ENCODE peak calls at places on chromosome 22, in eight cellular contexts. One of them, this sample, is unnamed.

GRCh38 chr22:32733900-32734299 is 67.6 kb upstream of the TIMP3 start:
- DNase-seq in fibroblast of the conjunctiva: no peak
- DNase-seq in stimulated activated CD8-positive, alpha-beta memory T cell treated with anti-CD3 and anti-CD28 coated beads, Interleukin-4, amount 100 ng/mL, for 24 hours: no peak
- DNase-seq in CD8-positive, alpha-beta T cell: no peak
- DNase-seq in tibial artery: no peak
- DNase-seq in naive thymus-derived CD4-positive, alpha-beta T cell: no peak
- DNase-seq in MM.1S: no peak
- DNase-seq in activated CD8-positive, alpha-beta memory T cell treated with anti-CD3 and anti-CD28 coated beads for 1 hour: no peak
- DNase-seq in this sample: no peak

GRCh38 chr22:41787331-41787730 is 13.1 kb upstream of the CCDC134 start:
- DNase-seq in fibroblast of the conjunctiva: no peak
- DNase-seq in stimulated activated CD8-positive, alpha-beta memory T cell treated with anti-CD3 and anti-CD28 coated beads, Interleukin-4, amount 100 ng/mL, for 24 hours: no peak
- DNase-seq in CD8-positive, alpha-beta T cell: no peak
- DNase-seq in tibial artery: no peak
- DNase-seq in naive thymus-derived CD4-positive, alpha-beta T cell: no peak
- DNase-seq in MM.1S: no peak
- DNase-seq in activated CD8-positive, alpha-beta memory T cell treated with anti-CD3 and anti-CD28 coated beads for 1 hour: no peak
- DNase-seq in this sample: no peak

GRCh38 chr22:24066872-24067271 is 55.8 kb downstream of the CABIN1 start:
- DNase-seq in fibroblast of the conjunctiva: no peak
- DNase-seq in stimulated activated CD8-positive, alpha-beta memory T cell treated with anti-CD3 and anti-CD28 coated beads, Interleukin-4, amount 100 ng/mL, for 24 hours: no peak
- DNase-seq in CD8-positive, alpha-beta T cell: no peak
- DNase-seq in tibial artery: no peak
- DNase-seq in naive thymus-derived CD4-positive, alpha-beta T cell: no peak
- DNase-seq in MM.1S: peak
- DNase-seq in activated CD8-positive, alpha-beta memory T cell treated with anti-CD3 and anti-CD28 coated beads for 1 hour: no peak
- DNase-seq in this sample: no peak

GRCh38 chr22:35292786-35293185 is 6.9 kb upstream of the TOM1 start:
- DNase-seq in fibroblast of the conjunctiva: no peak
- DNase-seq in stimulated activated CD8-positive, alpha-beta memory T cell treated with anti-CD3 and anti-CD28 coated beads, Interleukin-4, amount 100 ng/mL, for 24 hours: no peak
- DNase-seq in CD8-positive, alpha-beta T cell: no peak
- DNase-seq in tibial artery: no peak
- DNase-seq in naive thymus-derived CD4-positive, alpha-beta T cell: no peak
- DNase-seq in MM.1S: no peak
- DNase-seq in activated CD8-positive, alpha-beta memory T cell treated with anti-CD3 and anti-CD28 coated beads for 1 hour: no peak
- DNase-seq in this sample: no peak

GRCh38 chr22:30262917-30263741 is 3.5 kb downstream of the OSM start:
- DNase-seq in fibroblast of the conjunctiva: no peak
- DNase-seq in stimulated activated CD8-positive, alpha-beta memory T cell treated with anti-CD3 and anti-CD28 coated beads, Interleukin-4, amount 100 ng/mL, for 24 hours: peak
- DNase-seq in CD8-positive, alpha-beta T cell: peak
- DNase-seq in tibial artery: peak
- DNase-seq in naive thymus-derived CD4-positive, alpha-beta T cell: peak
- DNase-seq in MM.1S: peak
- DNase-seq in activated CD8-positive, alpha-beta memory T cell treated with anti-CD3 and anti-CD28 coated beads for 1 hour: peak
- DNase-seq in this sample: no peak

GRCh38 chr22:47818496-47818895 is 1056.0 kb downstream of the TBC1D22A start:
- DNase-seq in fibroblast of the conjunctiva: no peak
- DNase-seq in stimulated activated CD8-positive, alpha-beta memory T cell treated with anti-CD3 and anti-CD28 coated beads, Interleukin-4, amount 100 ng/mL, for 24 hours: no peak
- DNase-seq in CD8-positive, alpha-beta T cell: peak
- DNase-seq in tibial artery: no peak
- DNase-seq in naive thymus-derived CD4-positive, alpha-beta T cell: no peak
- DNase-seq in MM.1S: no peak
- DNase-seq in activated CD8-positive, alpha-beta memory T cell treated with anti-CD3 and anti-CD28 coated beads for 1 hour: no peak
- DNase-seq in this sample: no peak

GRCh38 chr22:37060801-37061610 is 9.5 kb downstream of the KCTD17 start:
- DNase-seq in fibroblast of the conjunctiva: no peak
- DNase-seq in stimulated activated CD8-positive, alpha-beta memory T cell treated with anti-CD3 and anti-CD28 coated beads, Interleukin-4, amount 100 ng/mL, for 24 hours: peak
- DNase-seq in CD8-positive, alpha-beta T cell: no peak
- DNase-seq in tibial artery: no peak
- DNase-seq in naive thymus-derived CD4-positive, alpha-beta T cell: no peak
- DNase-seq in MM.1S: no peak
- DNase-seq in activated CD8-positive, alpha-beta memory T cell treated with anti-CD3 and anti-CD28 coated beads for 1 hour: no peak
- DNase-seq in this sample: no peak

GRCh38 chr22:35648066-35649025 is at the start of gene APOL6:
- DNase-seq in fibroblast of the conjunctiva: peak
- DNase-seq in stimulated activated CD8-positive, alpha-beta memory T cell treated with anti-CD3 and anti-CD28 coated beads, Interleukin-4, amount 100 ng/mL, for 24 hours: peak
- DNase-seq in CD8-positive, alpha-beta T cell: peak
- DNase-seq in tibial artery: no peak
- DNase-seq in naive thymus-derived CD4-positive, alpha-beta T cell: peak
- DNase-seq in MM.1S: peak
- DNase-seq in activated CD8-positive, alpha-beta memory T cell treated with anti-CD3 and anti-CD28 coated beads for 1 hour: no peak
- DNase-seq in this sample: no peak

GRCh38 chr22:45626198-45626651 is 45.4 kb upstream of the ATXN10 start:
- DNase-seq in fibroblast of the conjunctiva: no peak
- DNase-seq in stimulated activated CD8-positive, alpha-beta memory T cell treated with anti-CD3 and anti-CD28 coated beads, Interleukin-4, amount 100 ng/mL, for 24 hours: no peak
- DNase-seq in CD8-positive, alpha-beta T cell: no peak
- DNase-seq in tibial artery: no peak
- DNase-seq in naive thymus-derived CD4-positive, alpha-beta T cell: no peak
- DNase-seq in MM.1S: no peak
- DNase-seq in activated CD8-positive, alpha-beta memory T cell treated with anti-CD3 and anti-CD28 coated beads for 1 hour: no peak
- DNase-seq in this sample: no peak

GRCh38 chr22:37357471-37357870 is 69.8 kb downstream of the ELFN2 start:
- DNase-seq in fibroblast of the conjunctiva: no peak
- DNase-seq in stimulated activated CD8-positive, alpha-beta memory T cell treated with anti-CD3 and anti-CD28 coated beads, Interleukin-4, amount 100 ng/mL, for 24 hours: no peak
- DNase-seq in CD8-positive, alpha-beta T cell: no peak
- DNase-seq in tibial artery: no peak
- DNase-seq in naive thymus-derived CD4-positive, alpha-beta T cell: no peak
- DNase-seq in MM.1S: no peak
- DNase-seq in activated CD8-positive, alpha-beta memory T cell treated with anti-CD3 and anti-CD28 coated beads for 1 hour: no peak
- DNase-seq in this sample: no peak

GRCh38 chr22:21927174-21927823 is 25.3 kb downstream of the PPM1F start:
- DNase-seq in fibroblast of the conjunctiva: no peak
- DNase-seq in stimulated activated CD8-positive, alpha-beta memory T cell treated with anti-CD3 and anti-CD28 coated beads, Interleukin-4, amount 100 ng/mL, for 24 hours: no peak
- DNase-seq in CD8-positive, alpha-beta T cell: no peak
- DNase-seq in tibial artery: no peak
- DNase-seq in naive thymus-derived CD4-positive, alpha-beta T cell: no peak
- DNase-seq in MM.1S: no peak
- DNase-seq in activated CD8-positive, alpha-beta memory T cell treated with anti-CD3 and anti-CD28 coated beads for 1 hour: no peak
- DNase-seq in this sample: no peak

GRCh38 chr22:28903719-28904118 is 20.3 kb downstream of the ZNRF3 start:
- DNase-seq in fibroblast of the conjunctiva: no peak
- DNase-seq in stimulated activated CD8-positive, alpha-beta memory T cell treated with anti-CD3 and anti-CD28 coated beads, Interleukin-4, amount 100 ng/mL, for 24 hours: no peak
- DNase-seq in CD8-positive, alpha-beta T cell: no peak
- DNase-seq in tibial artery: no peak
- DNase-seq in naive thymus-derived CD4-positive, alpha-beta T cell: no peak
- DNase-seq in MM.1S: no peak
- DNase-seq in activated CD8-positive, alpha-beta memory T cell treated with anti-CD3 and anti-CD28 coated beads for 1 hour: no peak
- DNase-seq in this sample: no peak

GRCh38 chr22:42926034-42926433 is 69.0 kb upstream of the ARFGAP3 start:
- DNase-seq in fibroblast of the conjunctiva: no peak
- DNase-seq in stimulated activated CD8-positive, alpha-beta memory T cell treated with anti-CD3 and anti-CD28 coated beads, Interleukin-4, amount 100 ng/mL, for 24 hours: no peak
- DNase-seq in CD8-positive, alpha-beta T cell: no peak
- DNase-seq in tibial artery: no peak
- DNase-seq in naive thymus-derived CD4-positive, alpha-beta T cell: no peak
- DNase-seq in MM.1S: no peak
- DNase-seq in activated CD8-positive, alpha-beta memory T cell treated with anti-CD3 and anti-CD28 coated beads for 1 hour: no peak
- DNase-seq in this sample: no peak

GRCh38 chr22:29994941-29995340 is 85.3 kb upstream of the HORMAD2 start:
- DNase-seq in fibroblast of the conjunctiva: no peak
- DNase-seq in stimulated activated CD8-positive, alpha-beta memory T cell treated with anti-CD3 and anti-CD28 coated beads, Interleukin-4, amount 100 ng/mL, for 24 hours: no peak
- DNase-seq in CD8-positive, alpha-beta T cell: no peak
- DNase-seq in tibial artery: no peak
- DNase-seq in naive thymus-derived CD4-positive, alpha-beta T cell: no peak
- DNase-seq in MM.1S: no peak
- DNase-seq in activated CD8-positive, alpha-beta memory T cell treated with anti-CD3 and anti-CD28 coated beads for 1 hour: no peak
- DNase-seq in this sample: no peak

GRCh38 chr22:44500623-44501022 is 2.6 kb upstream of the RTL6 start:
- DNase-seq in fibroblast of the conjunctiva: no peak
- DNase-seq in stimulated activated CD8-positive, alpha-beta memory T cell treated with anti-CD3 and anti-CD28 coated beads, Interleukin-4, amount 100 ng/mL, for 24 hours: no peak
- DNase-seq in CD8-positive, alpha-beta T cell: no peak
- DNase-seq in tibial artery: no peak
- DNase-seq in naive thymus-derived CD4-positive, alpha-beta T cell: no peak
- DNase-seq in MM.1S: no peak
- DNase-seq in activated CD8-positive, alpha-beta memory T cell treated with anti-CD3 and anti-CD28 coated beads for 1 hour: no peak
- DNase-seq in this sample: no peak

GRCh38 chr22:24289138-24289537 is 18.5 kb downstream of the SPECC1L start:
- DNase-seq in fibroblast of the conjunctiva: peak
- DNase-seq in stimulated activated CD8-positive, alpha-beta memory T cell treated with anti-CD3 and anti-CD28 coated beads, Interleukin-4, amount 100 ng/mL, for 24 hours: no peak
- DNase-seq in CD8-positive, alpha-beta T cell: no peak
- DNase-seq in tibial artery: no peak
- DNase-seq in naive thymus-derived CD4-positive, alpha-beta T cell: no peak
- DNase-seq in MM.1S: no peak
- DNase-seq in activated CD8-positive, alpha-beta memory T cell treated with anti-CD3 and anti-CD28 coated beads for 1 hour: no peak
- DNase-seq in this sample: no peak

GRCh38 chr22:31173386-31174145 is 13.6 kb downstream of the RNF185 start:
- DNase-seq in fibroblast of the conjunctiva: peak
- DNase-seq in stimulated activated CD8-positive, alpha-beta memory T cell treated with anti-CD3 and anti-CD28 coated beads, Interleukin-4, amount 100 ng/mL, for 24 hours: no peak
- DNase-seq in CD8-positive, alpha-beta T cell: no peak
- DNase-seq in tibial artery: no peak
- DNase-seq in naive thymus-derived CD4-positive, alpha-beta T cell: no peak
- DNase-seq in MM.1S: no peak
- DNase-seq in activated CD8-positive, alpha-beta memory T cell treated with anti-CD3 and anti-CD28 coated beads for 1 hour: no peak
- DNase-seq in this sample: no peak

GRCh38 chr22:19988965-19989724 is 27.5 kb downstream of the ARVCF start:
- DNase-seq in fibroblast of the conjunctiva: no peak
- DNase-seq in stimulated activated CD8-positive, alpha-beta memory T cell treated with anti-CD3 and anti-CD28 coated beads, Interleukin-4, amount 100 ng/mL, for 24 hours: no peak
- DNase-seq in CD8-positive, alpha-beta T cell: no peak
- DNase-seq in tibial artery: no peak
- DNase-seq in naive thymus-derived CD4-positive, alpha-beta T cell: no peak
- DNase-seq in MM.1S: no peak
- DNase-seq in activated CD8-positive, alpha-beta memory T cell treated with anti-CD3 and anti-CD28 coated beads for 1 hour: no peak
- DNase-seq in this sample: no peak

GRCh38 chr22:50504245-50505211 is 3.0 kb downstream of the LMF2 start:
- DNase-seq in fibroblast of the conjunctiva: no peak
- DNase-seq in stimulated activated CD8-positive, alpha-beta memory T cell treated with anti-CD3 and anti-CD28 coated beads, Interleukin-4, amount 100 ng/mL, for 24 hours: no peak
- DNase-seq in CD8-positive, alpha-beta T cell: no peak
- DNase-seq in tibial artery: no peak
- DNase-seq in naive thymus-derived CD4-positive, alpha-beta T cell: no peak
- DNase-seq in MM.1S: no peak
- DNase-seq in activated CD8-positive, alpha-beta memory T cell treated with anti-CD3 and anti-CD28 coated beads for 1 hour: no peak
- DNase-seq in this sample: no peak

GRCh38 chr22:30222321-30222720 is 24.2 kb downstream of the LIF start:
- DNase-seq in fibroblast of the conjunctiva: no peak
- DNase-seq in stimulated activated CD8-positive, alpha-beta memory T cell treated with anti-CD3 and anti-CD28 coated beads, Interleukin-4, amount 100 ng/mL, for 24 hours: no peak
- DNase-seq in CD8-positive, alpha-beta T cell: no peak
- DNase-seq in tibial artery: no peak
- DNase-seq in naive thymus-derived CD4-positive, alpha-beta T cell: no peak
- DNase-seq in MM.1S: no peak
- DNase-seq in activated CD8-positive, alpha-beta memory T cell treated with anti-CD3 and anti-CD28 coated beads for 1 hour: no peak
- DNase-seq in this sample: no peak

GRCh38 chr22:40178417-40179409 is 988 bp downstream of the TNRC6B start:
- DNase-seq in fibroblast of the conjunctiva: no peak
- DNase-seq in stimulated activated CD8-positive, alpha-beta memory T cell treated with anti-CD3 and anti-CD28 coated beads, Interleukin-4, amount 100 ng/mL, for 24 hours: no peak
- DNase-seq in CD8-positive, alpha-beta T cell: no peak
- DNase-seq in tibial artery: peak
- DNase-seq in naive thymus-derived CD4-positive, alpha-beta T cell: peak
- DNase-seq in MM.1S: peak
- DNase-seq in activated CD8-positive, alpha-beta memory T cell treated with anti-CD3 and anti-CD28 coated beads for 1 hour: no peak
- DNase-seq in this sample: no peak

GRCh38 chr22:36797334-36797733 is 19.5 kb downstream of the PVALB start:
- DNase-seq in fibroblast of the conjunctiva: no peak
- DNase-seq in stimulated activated CD8-positive, alpha-beta memory T cell treated with anti-CD3 and anti-CD28 coated beads, Interleukin-4, amount 100 ng/mL, for 24 hours: no peak
- DNase-seq in CD8-positive, alpha-beta T cell: no peak
- DNase-seq in tibial artery: no peak
- DNase-seq in naive thymus-derived CD4-positive, alpha-beta T cell: no peak
- DNase-seq in MM.1S: no peak
- DNase-seq in activated CD8-positive, alpha-beta memory T cell treated with anti-CD3 and anti-CD28 coated beads for 1 hour: no peak
- DNase-seq in this sample: no peak

GRCh38 chr22:49086181-49086580 is 741.5 kb downstream of the BRD1 start:
- DNase-seq in fibroblast of the conjunctiva: no peak
- DNase-seq in stimulated activated CD8-positive, alpha-beta memory T cell treated with anti-CD3 and anti-CD28 coated beads, Interleukin-4, amount 100 ng/mL, for 24 hours: no peak
- DNase-seq in CD8-positive, alpha-beta T cell: no peak
- DNase-seq in tibial artery: no peak
- DNase-seq in naive thymus-derived CD4-positive, alpha-beta T cell: no peak
- DNase-seq in MM.1S: no peak
- DNase-seq in activated CD8-positive, alpha-beta memory T cell treated with anti-CD3 and anti-CD28 coated beads for 1 hour: no peak
- DNase-seq in this sample: no peak

GRCh38 chr22:23790819-23791736 is 4.3 kb downstream of the SMARCB1 start:
- DNase-seq in fibroblast of the conjunctiva: peak
- DNase-seq in stimulated activated CD8-positive, alpha-beta memory T cell treated with anti-CD3 and anti-CD28 coated beads, Interleukin-4, amount 100 ng/mL, for 24 hours: no peak
- DNase-seq in CD8-positive, alpha-beta T cell: no peak
- DNase-seq in tibial artery: no peak
- DNase-seq in naive thymus-derived CD4-positive, alpha-beta T cell: no peak
- DNase-seq in MM.1S: no peak
- DNase-seq in activated CD8-positive, alpha-beta memory T cell treated with anti-CD3 and anti-CD28 coated beads for 1 hour: no peak
- DNase-seq in this sample: no peak

GRCh38 chr22:23270798-23271596 is 90.7 kb downstream of the BCR start:
- DNase-seq in fibroblast of the conjunctiva: no peak
- DNase-seq in stimulated activated CD8-positive, alpha-beta memory T cell treated with anti-CD3 and anti-CD28 coated beads, Interleukin-4, amount 100 ng/mL, for 24 hours: no peak
- DNase-seq in CD8-positive, alpha-beta T cell: no peak
- DNase-seq in tibial artery: no peak
- DNase-seq in naive thymus-derived CD4-positive, alpha-beta T cell: no peak
- DNase-seq in MM.1S: no peak
- DNase-seq in activated CD8-positive, alpha-beta memory T cell treated with anti-CD3 and anti-CD28 coated beads for 1 hour: no peak
- DNase-seq in this sample: no peak

GRCh38 chr22:16949561-16949960 is 58.5 kb downstream of the GAB4 start:
- DNase-seq in fibroblast of the conjunctiva: no peak
- DNase-seq in stimulated activated CD8-positive, alpha-beta memory T cell treated with anti-CD3 and anti-CD28 coated beads, Interleukin-4, amount 100 ng/mL, for 24 hours: no peak
- DNase-seq in CD8-positive, alpha-beta T cell: no peak
- DNase-seq in tibial artery: no peak
- DNase-seq in naive thymus-derived CD4-positive, alpha-beta T cell: no peak
- DNase-seq in MM.1S: no peak
- DNase-seq in activated CD8-positive, alpha-beta memory T cell treated with anti-CD3 and anti-CD28 coated beads for 1 hour: no peak
- DNase-seq in this sample: no peak

GRCh38 chr22:44894782-44895181 is 115.0 kb downstream of the PHF21B start:
- DNase-seq in fibroblast of the conjunctiva: no peak
- DNase-seq in stimulated activated CD8-positive, alpha-beta memory T cell treated with anti-CD3 and anti-CD28 coated beads, Interleukin-4, amount 100 ng/mL, for 24 hours: no peak
- DNase-seq in CD8-positive, alpha-beta T cell: no peak
- DNase-seq in tibial artery: no peak
- DNase-seq in naive thymus-derived CD4-positive, alpha-beta T cell: no peak
- DNase-seq in MM.1S: no peak
- DNase-seq in activated CD8-positive, alpha-beta memory T cell treated with anti-CD3 and anti-CD28 coated beads for 1 hour: no peak
- DNase-seq in this sample: no peak

GRCh38 chr22:28435271-28435825 is 244.3 kb downstream of the TTC28 start:
- DNase-seq in fibroblast of the conjunctiva: no peak
- DNase-seq in stimulated activated CD8-positive, alpha-beta memory T cell treated with anti-CD3 and anti-CD28 coated beads, Interleukin-4, amount 100 ng/mL, for 24 hours: no peak
- DNase-seq in CD8-positive, alpha-beta T cell: no peak
- DNase-seq in tibial artery: no peak
- DNase-seq in naive thymus-derived CD4-positive, alpha-beta T cell: no peak
- DNase-seq in MM.1S: no peak
- DNase-seq in activated CD8-positive, alpha-beta memory T cell treated with anti-CD3 and anti-CD28 coated beads for 1 hour: no peak
- DNase-seq in this sample: no peak

GRCh38 chr22:49377306-49377705 is 450.4 kb downstream of the BRD1 start:
- DNase-seq in fibroblast of the conjunctiva: no peak
- DNase-seq in stimulated activated CD8-positive, alpha-beta memory T cell treated with anti-CD3 and anti-CD28 coated beads, Interleukin-4, amount 100 ng/mL, for 24 hours: no peak
- DNase-seq in CD8-positive, alpha-beta T cell: no peak
- DNase-seq in tibial artery: no peak
- DNase-seq in naive thymus-derived CD4-positive, alpha-beta T cell: no peak
- DNase-seq in MM.1S: no peak
- DNase-seq in activated CD8-positive, alpha-beta memory T cell treated with anti-CD3 and anti-CD28 coated beads for 1 hour: no peak
- DNase-seq in this sample: no peak